ENCODE peak calls at places on chromosomes 2 and 18, in six cellular contexts. One of them, this sample, is unnamed.

GRCh38 chr2:234725528-234726264 is 226.1 kb upstream of the SH3BP4 start:
- DNase-seq in HepG2: peak
- DNase-seq in SK-N-SH: no peak
- DNase-seq in H1: no peak
- DNase-seq in HCT116: no peak
- DNase-seq in K562: no peak
- DNase-seq in this sample: no peak

GRCh38 chr2:5695641-5696350 is 3.6 kb downstream of the SOX11 start:
- DNase-seq in H1: peak
- DNase-seq in SK-N-SH: peak
- DNase-seq in HCT116: no peak
- DNase-seq in HepG2: no peak
- DNase-seq in K562: no peak
- DNase-seq in this sample: no peak

GRCh38 chr2:202723746-202724145 is 89.0 kb downstream of the FAM117B start:
- DNase-seq in H1: no peak
- DNase-seq in HCT116: no peak
- DNase-seq in HepG2: no peak
- DNase-seq in K562: no peak
- DNase-seq in SK-N-SH: no peak
- DNase-seq in this sample: no peak

GRCh38 chr18:41940506-41941215 is 14.4 kb upstream of the PIK3C3 start:
- DNase-seq in H1: no peak
- DNase-seq in K562: no peak
- DNase-seq in SK-N-SH: no peak
- DNase-seq in HCT116: no peak
- DNase-seq in HepG2: no peak
- DNase-seq in this sample: no peak

GRCh38 chr2:128271186-128271890 is 47.3 kb downstream of the HS6ST1 start:
- DNase-seq in SK-N-SH: no peak
- DNase-seq in HepG2: no peak
- DNase-seq in H1: no peak
- DNase-seq in HCT116: no peak
- DNase-seq in K562: no peak
- DNase-seq in this sample: no peak

GRCh38 chr18:32478317-32478716 is 7.6 kb upstream of the GAREM1 start:
- DNase-seq in K562: no peak
- DNase-seq in HepG2: no peak
- DNase-seq in HCT116: no peak
- DNase-seq in SK-N-SH: no peak
- DNase-seq in H1: no peak
- DNase-seq in this sample: no peak

GRCh38 chr2:170817247-170817998 is 736 bp downstream of the GAD1 start:
- DNase-seq in HCT116: no peak
- DNase-seq in H1: peak
- DNase-seq in K562: peak
- DNase-seq in SK-N-SH: peak
- DNase-seq in HepG2: no peak
- DNase-seq in this sample: no peak

GRCh38 chr2:132677661-132678060 is 7.7 kb upstream of the LYPD1 start:
- DNase-seq in HCT116: no peak
- DNase-seq in K562: no peak
- DNase-seq in HepG2: no peak
- DNase-seq in SK-N-SH: no peak
- DNase-seq in H1: no peak
- DNase-seq in this sample: no peak

GRCh38 chr18:54240629-54241107 is 16.2 kb upstream of the MBD2 start:
- DNase-seq in H1: no peak
- DNase-seq in HCT116: no peak
- DNase-seq in K562: no peak
- DNase-seq in SK-N-SH: no peak
- DNase-seq in HepG2: no peak
- DNase-seq in this sample: no peak

GRCh38 chr2:10385933-10386773 is 62.0 kb downstream of the ODC1 start:
- DNase-seq in HCT116: no peak
- DNase-seq in HepG2: peak
- DNase-seq in SK-N-SH: no peak
- DNase-seq in K562: no peak
- DNase-seq in H1: no peak
- DNase-seq in this sample: no peak

GRCh38 chr18:10160251-10160650 is 246.4 kb downstream of the VAPA start:
- DNase-seq in SK-N-SH: no peak
- DNase-seq in HCT116: no peak
- DNase-seq in K562: no peak
- DNase-seq in H1: no peak
- DNase-seq in HepG2: peak
- DNase-seq in this sample: no peak

DNA sequence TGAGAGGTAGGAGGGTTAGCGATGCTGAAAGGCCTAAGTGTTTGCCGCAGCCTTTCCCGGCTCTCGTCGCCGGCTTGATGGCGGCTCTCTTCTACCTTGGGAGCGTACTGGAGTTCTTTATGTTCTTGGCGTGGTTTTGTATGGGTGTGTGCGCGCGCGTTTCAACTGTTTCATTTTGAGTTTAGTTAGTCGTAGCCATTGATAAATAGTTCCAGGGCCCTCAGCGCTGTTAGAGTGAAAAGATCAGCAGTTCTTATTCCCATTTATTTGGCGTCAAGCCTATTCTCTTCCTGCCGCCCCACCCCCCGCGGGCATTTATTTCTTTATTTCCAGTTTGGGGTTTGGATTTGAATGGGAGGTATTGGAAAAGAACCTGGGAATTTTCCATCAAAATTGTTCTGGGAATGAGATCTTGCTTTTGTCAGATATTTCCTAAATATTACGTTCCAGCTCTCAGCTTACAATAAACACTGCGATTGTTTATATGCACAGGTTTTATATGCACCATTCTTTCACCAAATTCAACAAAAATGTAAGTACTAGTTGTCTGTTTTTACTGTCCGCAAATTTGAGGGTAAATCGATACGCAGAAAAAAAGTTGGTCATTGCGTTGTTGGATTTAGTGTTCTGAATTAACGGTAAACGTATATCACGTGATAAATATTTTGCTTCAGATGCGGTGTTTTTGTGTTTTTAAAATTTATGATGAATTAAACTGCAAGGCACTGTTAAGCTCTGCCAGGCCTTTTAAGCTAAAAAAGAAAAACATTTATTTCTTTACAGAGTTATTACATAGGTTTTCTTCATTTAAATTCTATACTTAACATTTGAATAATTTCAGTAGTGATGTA is 963 bp downstream of the CCNT2 start:
- DNase-seq in HCT116: no peak
- DNase-seq in H1: no peak
- DNase-seq in K562: no peak
- DNase-seq in SK-N-SH: peak
- DNase-seq in HepG2: no peak
- DNase-seq in this sample: no peak
- TF ChIP-seq JUND in HCT116: no peak
- TF ChIP-seq JUND in H1: no peak
- TF ChIP-seq JUND in K562: no peak
- TF ChIP-seq JUND in SK-N-SH: no peak
- TF ChIP-seq JUND in HepG2: no peak
- TF ChIP-seq JUND in this sample: no peak

DNA sequence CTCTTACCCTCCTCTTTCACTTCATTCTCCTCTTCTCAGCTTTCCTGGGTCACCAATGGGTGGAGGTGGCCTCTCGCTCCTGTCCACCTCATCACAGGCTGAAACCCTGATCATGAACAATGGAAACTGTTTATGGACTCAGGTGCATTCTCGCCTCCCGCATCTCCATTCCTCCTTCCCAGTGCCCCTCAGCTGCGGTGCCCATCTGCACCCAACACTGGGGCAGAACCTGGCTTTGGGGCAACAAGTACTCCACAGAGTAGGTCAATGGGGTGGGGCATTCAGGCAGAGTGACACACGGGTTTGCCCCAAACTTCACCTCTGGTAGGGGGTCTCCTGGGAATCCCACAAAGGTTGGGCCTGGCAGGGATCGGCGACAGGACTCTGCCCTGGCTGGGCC is 199.5 kb downstream of the RTP5 start:
- DNase-seq in SK-N-SH: no peak
- DNase-seq in HCT116: no peak
- DNase-seq in HepG2: no peak
- DNase-seq in H1: no peak
- DNase-seq in K562: no peak
- DNase-seq in this sample: no peak
- TF ChIP-seq JUND in SK-N-SH: no peak
- TF ChIP-seq JUND in HCT116: no peak
- TF ChIP-seq JUND in HepG2: no peak
- TF ChIP-seq JUND in H1: no peak
- TF ChIP-seq JUND in K562: no peak
- TF ChIP-seq JUND in this sample: no peak

DNA sequence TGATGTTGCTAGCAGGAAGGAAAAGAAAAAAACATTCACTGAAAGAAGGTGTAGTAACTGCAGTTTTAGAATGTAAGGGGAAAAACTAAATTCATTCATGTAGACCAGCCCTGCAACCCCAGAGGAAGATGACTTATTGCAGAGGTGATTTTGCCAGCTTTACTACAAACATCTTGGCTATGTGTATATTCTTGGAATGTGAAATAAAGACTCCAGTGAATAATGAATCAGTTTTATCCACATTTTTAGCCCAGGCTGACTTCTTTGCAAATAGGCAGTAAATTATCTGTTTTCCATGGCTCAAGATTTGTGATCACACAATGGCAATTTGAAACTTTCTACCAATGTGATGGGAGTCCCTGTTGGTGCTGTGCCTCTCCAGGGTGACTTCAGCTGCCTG is 206.1 kb upstream of the SETBP1 start:
- DNase-seq in SK-N-SH: no peak
- DNase-seq in H1: no peak
- DNase-seq in HepG2: no peak
- DNase-seq in HCT116: no peak
- DNase-seq in K562: no peak
- DNase-seq in this sample: no peak
- TF ChIP-seq JUND in SK-N-SH: no peak
- TF ChIP-seq JUND in H1: no peak
- TF ChIP-seq JUND in HepG2: no peak
- TF ChIP-seq JUND in HCT116: no peak
- TF ChIP-seq JUND in K562: no peak
- TF ChIP-seq JUND in this sample: no peak

GRCh38 chr2:101442667-101443061 is 32.2 kb downstream of the RFX8 start:
- DNase-seq in H1: no peak
- DNase-seq in SK-N-SH: no peak
- DNase-seq in K562: no peak
- DNase-seq in HCT116: peak
- DNase-seq in HepG2: peak
- DNase-seq in this sample: no peak
- TF ChIP-seq JUND in H1: no peak
- TF ChIP-seq JUND in SK-N-SH: no peak
- TF ChIP-seq JUND in K562: no peak
- TF ChIP-seq JUND in HCT116: no peak
- TF ChIP-seq JUND in HepG2: no peak
- TF ChIP-seq JUND in this sample: no peak

GRCh38 chr2:214808481-214808931 is 977 bp downstream of the BARD1 start:
- DNase-seq in K562: no peak
- DNase-seq in HCT116: no peak
- DNase-seq in HepG2: no peak
- DNase-seq in SK-N-SH: no peak
- DNase-seq in H1: no peak
- DNase-seq in this sample: no peak
- TF ChIP-seq JUND in K562: no peak
- TF ChIP-seq JUND in HCT116: no peak
- TF ChIP-seq JUND in HepG2: no peak
- TF ChIP-seq JUND in SK-N-SH: no peak
- TF ChIP-seq JUND in H1: no peak
- TF ChIP-seq JUND in this sample: no peak

This sample was measured in T47D.